ENCODE peak calls at places on chromosomes 16 and 17, in five cellular contexts. S is SK-N-SH, D is OCI-LY7, T is PC-3, N is GM23338. U is an unnamed sample.
A peak's percentile ranks its signal among the peaks of the same experiment; 100 is the strongest.

GRCh38 chr17:4541041-4541327 is 14.2 kb downstream of the MYBBP1A start:
- DNase-seq in S (no peak), N (no peak), D (no peak), T (no peak), U (no peak)

GRCh38 chr17:149897-150575 is 12.7 kb downstream of the SCGB1C2 start:
- DNase-seq in N (no peak), T (peak; percentile 15), S (no peak), D (no peak), U (no peak)

GRCh38 chr16:60230666-60231065 is 1496.5 kb upstream of the GOT2 start:
- DNase-seq in S (no peak), D (no peak), N (no peak), T (peak; percentile 34), U (peak; percentile 72)

GRCh38 chr16:54398986-54399385 is 112.4 kb upstream of the IRX3 start:
- DNase-seq in S (no peak), T (no peak), N (no peak), D (no peak), U (no peak)

GRCh38 chr16:26816885-26817571 is 249.7 kb upstream of the C16orf82 start:
- DNase-seq in N (no peak), T (peak; percentile 54), S (no peak), D (no peak), U (no peak)

GRCh38 chr16:67882374-67883145 is 2.1 kb upstream of the NRN1L start:
- DNase-seq in S (no peak), T (no peak), D (no peak), N (no peak), U (no peak)

GRCh38 chr16:20243731-20244281 is 83.5 kb downstream of the GP2 start:
- DNase-seq in T (no peak), S (no peak), N (peak; percentile 38), D (no peak), U (no peak)

GRCh38 chr16:54526916-54527315 is 240.3 kb upstream of the IRX3 start:
- DNase-seq in D (no peak), T (no peak), N (no peak), S (no peak), U (no peak)

GRCh38 chr17:79728169-79728907 is 2.4 kb upstream of the ENPP7 start:
- DNase-seq in D (peak; percentile 94), T (peak; percentile 93), N (peak; percentile 95), S (peak; percentile 99), U (peak; percentile 79)

GRCh38 chr17:76683921-76684745 is 26.6 kb downstream of the MXRA7 start:
- DNase-seq in S (peak; percentile 46), D (no peak), N (no peak), T (no peak), U (no peak)

GRCh38 chr17:42408076-42408475 is 15.0 kb downstream of the CAVIN1 start:
- DNase-seq in N (peak; percentile 47), D (no peak), S (no peak), T (no peak), U (no peak)

GRCh38 chr17:17121162-17121561 is 78.9 kb downstream of the MPRIP start:
- DNase-seq in D (no peak), T (no peak), S (no peak), N (no peak), U (no peak)

GRCh38 chr17:30716461-30717289 is 107.8 kb downstream of the CRLF3 start:
- DNase-seq in N (peak; percentile 63), S (peak; percentile 41), T (no peak), D (peak; percentile 50), U (no peak)

GRCh38 chr17:1413281-1413791 is 13.3 kb upstream of the YWHAE start:
- DNase-seq in T (peak; percentile 79), D (no peak), N (no peak), S (peak; percentile 54), U (no peak)

GRCh38 chr17:33889079-33889478 is 366.0 kb upstream of the CCL2 start:
- DNase-seq in N (no peak), D (no peak), T (no peak), S (no peak), U (no peak)

GRCh38 chr17:67718325-67718941 is 697 bp downstream of the NOL11 start:
- DNase-seq in S (peak; percentile 55), D (peak; percentile 10), T (peak; percentile 64), N (peak; percentile 53), U (peak; percentile 34)

GRCh38 chr16:49675417-49675816 is 180.5 kb downstream of the ZNF423 start:
- DNase-seq in D (no peak), N (no peak), T (no peak), S (no peak), U (no peak)

GRCh38 chr16:85422374-85423185 is 190.5 kb upstream of the GSE1 start:
- DNase-seq in S (no peak), T (no peak), D (no peak), N (peak; percentile 75), U (no peak)

GRCh38 chr17:647340-648197 is 67.1 kb downstream of the VPS53 start:
- DNase-seq in N (peak; percentile 18), D (no peak), S (no peak), T (no peak), U (no peak)

GRCh38 chr17:78226055-78226751 is 5.2 kb upstream of the TMEM235 start:
- DNase-seq in T (no peak), S (no peak), N (no peak), D (no peak), U (no peak)

GRCh38 chr17:1227917-1228751 is 42.1 kb upstream of the BHLHA9 start:
- DNase-seq in N (peak; percentile 58), T (no peak), S (no peak), D (peak; percentile 90), U (no peak)

GRCh38 chr17:77644181-77644972 is 314.1 kb upstream of the TNRC6C start:
- DNase-seq in S (no peak), T (no peak), D (no peak), N (no peak), U (no peak)

GRCh38 chr17:46951681-46952080 is 27.4 kb downstream of the RPRML start:
- DNase-seq in D (no peak), N (no peak), S (no peak), T (no peak), U (no peak)

GRCh38 chr17:28427372-28427771 is 21.4 kb upstream of the SLC46A1 start:
- DNase-seq in T (no peak), N (no peak), D (no peak), S (no peak), U (no peak)

GRCh38 chr16:27441998-27442397 is 40.0 kb downstream of the IL21R start:
- DNase-seq in T (no peak), S (no peak), D (no peak), N (no peak), U (no peak)

GRCh38 chr17:3893003-3893719 is at the start of gene CAMKK1:
- DNase-seq in N (peak; percentile 94), T (peak; percentile 85), D (peak; percentile 92), S (peak; percentile 99), U (peak; percentile 94)

GRCh38 chr17:79836952-79837887 is 2.0 kb downstream of the CBX4 start:
- DNase-seq in D (peak; percentile 97), N (peak; percentile 82), S (peak; percentile 68), T (peak; percentile 93), U (peak; percentile 59)

GRCh38 chr17:49779730-49780220 is 8.7 kb upstream of the KAT7 start:
- DNase-seq in N (peak; percentile 26), T (peak; percentile 83), D (peak; percentile 61), S (peak; percentile 40), U (peak; percentile 36)
- TF ChIP-seq CTCF in N (peak; percentile 69), T (peak; percentile 91), D (peak; percentile 86), S (peak; percentile 74), U (peak; percentile 77)

GRCh38 chr16:70345840-70346239 is 863 bp upstream of the DDX19A start:
- DNase-seq in T (no peak), N (no peak), S (no peak), D (no peak), U (no peak)

GRCh38 chr16:70348991-70349390 is 2.3 kb downstream of the DDX19A start:
- DNase-seq in T (no peak), D (no peak), N (no peak), S (no peak), U (no peak)

DNA sequence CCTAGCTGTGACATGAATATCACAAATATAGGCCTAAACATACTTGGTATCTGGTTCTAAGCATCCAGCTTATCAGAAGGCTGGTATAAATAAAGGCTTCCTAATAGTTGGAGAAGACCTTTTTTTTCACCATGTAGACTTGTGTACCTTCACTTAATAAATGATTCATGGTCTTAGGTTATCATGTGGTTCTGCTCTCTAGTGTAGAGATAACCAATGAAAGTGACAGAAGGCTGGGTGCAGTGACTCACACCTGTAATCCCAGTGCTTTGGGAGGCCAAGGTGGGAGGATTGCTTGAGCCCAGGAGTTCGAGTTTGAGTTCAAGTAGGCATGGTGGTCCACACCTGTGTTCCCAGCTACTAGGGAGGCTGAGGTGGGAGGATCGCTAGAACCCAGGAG is 3.1 kb downstream of the DDX19A start:
- DNase-seq in N (no peak), T (no peak), S (no peak), D (no peak), U (no peak)
- TF ChIP-seq EZH2phosphoT487 in N (no peak), T (no peak), S (no peak), D (no peak), U (no peak)

GRCh38 chr17:7239091-7240027 is at the start of gene PHF23:
- DNase-seq in T (peak; percentile 98), N (peak; percentile 100), D (peak; percentile 99), S (peak; percentile 94), U (peak; percentile 99)
- TF ChIP-seq CTCF in T (no peak), N (no peak), D (peak; percentile 9), S (no peak), U (no peak)

GRCh38 chr17:50532452-50533024 is at the start of gene EPN3:
- DNase-seq in S (peak; percentile 82), D (no peak), T (peak; percentile 86), N (peak; percentile 78), U (no peak)

GRCh38 chr17:50534979-50535326 is 2.4 kb downstream of the EPN3 start:
- DNase-seq in D (no peak), T (no peak), N (no peak), S (no peak), U (no peak)

GRCh38 chr17:50534222-50534978 is 1.9 kb downstream of the EPN3 start:
- DNase-seq in S (peak; percentile 62), D (no peak), N (peak; percentile 76), T (peak; percentile 89), U (no peak)

GRCh38 chr17:50533185-50533584 is 650 bp downstream of the EPN3 start:
- DNase-seq in T (no peak), N (peak; percentile 49), D (no peak), S (peak; percentile 64), U (no peak)

GRCh38 chr17:50533720-50534148 is 1.2 kb downstream of the EPN3 start:
- DNase-seq in N (peak; percentile 53), T (peak; percentile 63), S (peak; percentile 90), D (no peak), U (no peak)
- TF ChIP-seq EZH2phosphoT487 in N (no peak), T (no peak), S (no peak), D (no peak), U (no peak)

DNA sequence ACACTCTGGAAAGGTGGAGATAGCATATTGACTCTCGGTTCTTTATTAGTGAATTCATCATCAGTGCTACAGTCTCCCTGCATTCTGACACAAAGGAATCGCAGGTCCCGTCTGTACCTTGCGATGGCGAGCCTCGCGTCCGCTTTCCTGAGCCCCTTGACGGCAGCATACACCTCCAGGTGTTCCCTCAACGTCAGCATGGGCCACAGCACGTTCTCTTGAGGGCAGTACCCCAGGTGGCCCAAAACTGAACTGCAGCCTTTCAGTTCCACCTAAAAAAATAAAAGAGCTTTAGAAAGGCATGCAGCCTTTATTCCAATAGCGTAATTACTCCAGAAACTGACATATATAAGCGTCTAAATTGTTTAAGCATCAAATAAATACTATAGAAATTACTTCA is 24.2 kb upstream of the ABCA9 start:
- DNase-seq in N (peak; percentile 91), T (peak; percentile 48), D (peak; percentile 55), S (peak; percentile 23), U (no peak)
- TF ChIP-seq CTCF in N (peak; percentile 65), T (peak; percentile 62), D (peak; percentile 76), S (peak; percentile 55), U (peak; percentile 30)

U was measured in MM.1S.